ENCODE peak calls at places on chromosome 3, in seven cellular contexts. One of them, this sample, is unnamed.
A peak's percentile ranks its signal among the peaks of the same experiment; 100 is the strongest.

GRCh38 chr3:17342126-17342525 is 400.3 kb downstream of the TBC1D5 start:
- DNase-seq in SK-N-MC: no peak
- DNase-seq in gastrocnemius medialis: no peak
- DNase-seq in CD4-positive, CD25-positive, alpha-beta regulatory T cell: no peak
- DNase-seq in nephron progenitor cell: no peak
- DNase-seq in stimulated activated naive CD8-positive, alpha-beta T cell treated with anti-CD3 and anti-CD28 coated beads, Interleukin-15, amount 100 ng/mL, for 72 hours: no peak
- DNase-seq in left ventricle myocardium superior: no peak
- DNase-seq in this sample: no peak

GRCh38 chr3:114624047-114624445 is 330.2 kb downstream of the TIGIT start:
- DNase-seq in SK-N-MC: no peak
- DNase-seq in gastrocnemius medialis: peak; percentile 78
- DNase-seq in CD4-positive, CD25-positive, alpha-beta regulatory T cell: no peak
- DNase-seq in nephron progenitor cell: no peak
- DNase-seq in stimulated activated naive CD8-positive, alpha-beta T cell treated with anti-CD3 and anti-CD28 coated beads, Interleukin-15, amount 100 ng/mL, for 72 hours: no peak
- DNase-seq in left ventricle myocardium superior: peak; percentile 66
- DNase-seq in this sample: peak; percentile 97

GRCh38 chr3:64943861-64944260 is 256.1 kb upstream of the ADAMTS9 start:
- DNase-seq in SK-N-MC: no peak
- DNase-seq in gastrocnemius medialis: no peak
- DNase-seq in CD4-positive, CD25-positive, alpha-beta regulatory T cell: no peak
- DNase-seq in nephron progenitor cell: no peak
- DNase-seq in stimulated activated naive CD8-positive, alpha-beta T cell treated with anti-CD3 and anti-CD28 coated beads, Interleukin-15, amount 100 ng/mL, for 72 hours: no peak
- DNase-seq in left ventricle myocardium superior: no peak
- DNase-seq in this sample: no peak

GRCh38 chr3:12484983-12485327 is 675 bp downstream of the TSEN2 start:
- DNase-seq in SK-N-MC: no peak
- DNase-seq in gastrocnemius medialis: no peak
- DNase-seq in CD4-positive, CD25-positive, alpha-beta regulatory T cell: no peak
- DNase-seq in nephron progenitor cell: no peak
- DNase-seq in stimulated activated naive CD8-positive, alpha-beta T cell treated with anti-CD3 and anti-CD28 coated beads, Interleukin-15, amount 100 ng/mL, for 72 hours: no peak
- DNase-seq in left ventricle myocardium superior: no peak
- DNase-seq in this sample: no peak

GRCh38 chr3:12423131-12423530 is 61.1 kb upstream of the TSEN2 start:
- DNase-seq in SK-N-MC: no peak
- DNase-seq in gastrocnemius medialis: no peak
- DNase-seq in CD4-positive, CD25-positive, alpha-beta regulatory T cell: no peak
- DNase-seq in nephron progenitor cell: no peak
- DNase-seq in stimulated activated naive CD8-positive, alpha-beta T cell treated with anti-CD3 and anti-CD28 coated beads, Interleukin-15, amount 100 ng/mL, for 72 hours: no peak
- DNase-seq in left ventricle myocardium superior: no peak
- DNase-seq in this sample: no peak

GRCh38 chr3:54731697-54732445 is 196.0 kb downstream of the LRTM1 start:
- DNase-seq in SK-N-MC: no peak
- DNase-seq in gastrocnemius medialis: no peak
- DNase-seq in CD4-positive, CD25-positive, alpha-beta regulatory T cell: no peak
- DNase-seq in nephron progenitor cell: no peak
- DNase-seq in stimulated activated naive CD8-positive, alpha-beta T cell treated with anti-CD3 and anti-CD28 coated beads, Interleukin-15, amount 100 ng/mL, for 72 hours: no peak
- DNase-seq in left ventricle myocardium superior: no peak
- DNase-seq in this sample: no peak

GRCh38 chr3:128149632-128150031 is 3.6 kb upstream of the EEFSEC start:
- DNase-seq in SK-N-MC: no peak
- DNase-seq in gastrocnemius medialis: peak; percentile 23
- DNase-seq in CD4-positive, CD25-positive, alpha-beta regulatory T cell: no peak
- DNase-seq in nephron progenitor cell: no peak
- DNase-seq in stimulated activated naive CD8-positive, alpha-beta T cell treated with anti-CD3 and anti-CD28 coated beads, Interleukin-15, amount 100 ng/mL, for 72 hours: no peak
- DNase-seq in left ventricle myocardium superior: peak; percentile 43
- DNase-seq in this sample: peak; percentile 13

GRCh38 chr3:139764936-139765335 is 87.2 kb upstream of the NMNAT3 start:
- DNase-seq in SK-N-MC: no peak
- DNase-seq in gastrocnemius medialis: no peak
- DNase-seq in CD4-positive, CD25-positive, alpha-beta regulatory T cell: no peak
- DNase-seq in nephron progenitor cell: no peak
- DNase-seq in stimulated activated naive CD8-positive, alpha-beta T cell treated with anti-CD3 and anti-CD28 coated beads, Interleukin-15, amount 100 ng/mL, for 72 hours: no peak
- DNase-seq in left ventricle myocardium superior: no peak
- DNase-seq in this sample: peak; percentile 58

GRCh38 chr3:128794788-128795649 is 69.0 kb downstream of the RAB7A start:
- DNase-seq in SK-N-MC: peak; percentile 35
- DNase-seq in gastrocnemius medialis: peak; percentile 67
- DNase-seq in CD4-positive, CD25-positive, alpha-beta regulatory T cell: peak; percentile 83
- DNase-seq in nephron progenitor cell: peak; percentile 57
- DNase-seq in stimulated activated naive CD8-positive, alpha-beta T cell treated with anti-CD3 and anti-CD28 coated beads, Interleukin-15, amount 100 ng/mL, for 72 hours: peak; percentile 72
- DNase-seq in left ventricle myocardium superior: peak; percentile 39
- DNase-seq in this sample: peak; percentile 73

GRCh38 chr3:71389911-71390573 is 193.5 kb downstream of the FOXP1 start:
- DNase-seq in SK-N-MC: no peak
- DNase-seq in gastrocnemius medialis: peak; percentile 26
- DNase-seq in CD4-positive, CD25-positive, alpha-beta regulatory T cell: peak; percentile 71
- DNase-seq in nephron progenitor cell: no peak
- DNase-seq in stimulated activated naive CD8-positive, alpha-beta T cell treated with anti-CD3 and anti-CD28 coated beads, Interleukin-15, amount 100 ng/mL, for 72 hours: peak; percentile 42
- DNase-seq in left ventricle myocardium superior: peak; percentile 52
- DNase-seq in this sample: no peak